ENCODE peak calls at places on chromosomes 3 and 15, in ten cellular contexts. M is AG20443; X is activated CD8-positive, alpha-beta memory T cell treated with anti-CD3 and anti-CD28 coated beads, Interleukin-2, amount 50 U/mL, for 48 hours; E is effector memory CD8-positive, alpha-beta T cell; Q is endothelial cell; N is fibroblast of the aortic adventitia; D is PC-3; R is stimulated activated CD8-positive, alpha-beta memory T cell treated with anti-CD3 and anti-CD28 coated beads, Interleukin-2, amount 100 ng/mL, for 48 hours; F is stimulated activated CD4-positive, alpha-beta T cell treated with anti-CD3 and anti-CD28 coated beads, TNF-alpha, amount 100 ng/mL, for 4 hours; P is T follicular helper cell. A is an unnamed sample.

GRCh38 chr3:114527036-114527644 is 233.3 kb downstream of the TIGIT start:
- DNase-seq in E (no peak), P (no peak), X (no peak), R (no peak), N (peak), M (peak), D (peak), F (no peak), Q (peak), A (no peak)

GRCh38 chr15:101305820-101306255 is 10.8 kb upstream of the SNRPA1 start:
- DNase-seq in P (no peak), X (no peak), Q (no peak), D (no peak), R (no peak), N (no peak), M (no peak), F (no peak), E (no peak), A (no peak)

GRCh38 chr3:185175370-185175987 is 22.6 kb upstream of the C3orf70 start:
- DNase-seq in F (no peak), P (no peak), X (no peak), E (no peak), M (peak), N (no peak), Q (peak), R (no peak), D (no peak), A (peak)

GRCh38 chr3:166125179-166125578 is 288.0 kb upstream of the BCHE start:
- DNase-seq in X (no peak), N (no peak), R (no peak), E (no peak), P (no peak), Q (no peak), D (no peak), F (no peak), M (no peak), A (no peak)

GRCh38 chr3:112995800-112996199 is 5.0 kb downstream of the GTPBP8 start:
- DNase-seq in M (no peak), Q (no peak), F (no peak), R (no peak), P (no peak), N (no peak), E (no peak), D (no peak), X (no peak), A (no peak)

GRCh38 chr3:188341501-188341900 is 187.5 kb downstream of the LPP start:
- DNase-seq in M (no peak), F (no peak), N (no peak), E (no peak), D (no peak), R (no peak), X (no peak), P (no peak), Q (no peak), A (no peak)

GRCh38 chr3:136818191-136818850 is 605 bp upstream of the SLC35G2 start:
- DNase-seq in R (peak), D (peak), F (no peak), Q (peak), P (no peak), E (peak), X (peak), M (peak), N (peak), A (peak)

GRCh38 chr15:87582169-87582568 is 674.4 kb downstream of the NTRK3 start:
- DNase-seq in X (no peak), R (no peak), F (no peak), P (no peak), D (no peak), M (no peak), N (peak), E (no peak), Q (no peak), A (no peak)

GRCh38 chr15:97995192-97995591 is 34.7 kb downstream of the ARRDC4 start:
- DNase-seq in P (no peak), Q (no peak), D (peak), E (no peak), X (no peak), N (no peak), R (no peak), M (no peak), F (no peak), A (no peak)

GRCh38 chr3:8891774-8892173 is 71.5 kb downstream of the RAD18 start:
- DNase-seq in R (no peak), D (no peak), F (no peak), X (no peak), Q (no peak), P (no peak), M (peak), N (peak), E (no peak), A (no peak)

GRCh38 chr3:67661079-67661478 is 6.7 kb upstream of the SUCLG2 start:
- DNase-seq in D (no peak), Q (no peak), X (no peak), R (no peak), E (no peak), F (no peak), N (peak), P (no peak), M (no peak), A (peak)

GRCh38 chr3:98504534-98504933 is 7.1 kb downstream of the OR5K2 start:
- DNase-seq in E (no peak), M (no peak), R (no peak), F (no peak), P (no peak), D (no peak), X (no peak), Q (no peak), N (no peak), A (no peak)

GRCh38 chr3:186453531-186453930 is 90.6 kb downstream of the CRYGS start:
- DNase-seq in E (no peak), M (no peak), P (no peak), R (no peak), N (no peak), X (no peak), Q (no peak), D (no peak), F (no peak), A (no peak)

GRCh38 chr3:56958879-56959607 is 101.4 kb upstream of the SPATA12 start:
- DNase-seq in D (no peak), P (no peak), N (no peak), M (no peak), F (no peak), Q (no peak), R (no peak), X (no peak), E (no peak), A (no peak)

GRCh38 chr15:86555939-86556725 is 476.5 kb downstream of the AGBL1 start:
- DNase-seq in P (no peak), M (no peak), N (no peak), D (peak), E (no peak), F (no peak), X (no peak), R (no peak), Q (no peak), A (no peak)

GRCh38 chr3:132180337-132180791 is 136.8 kb upstream of the ACP3 start:
- DNase-seq in P (no peak), R (no peak), M (peak), X (no peak), Q (peak), E (no peak), F (no peak), N (peak), D (peak), A (peak)

GRCh38 chr15:65945616-65946015 is 76.3 kb downstream of the RAB11A start:
- DNase-seq in N (no peak), F (no peak), E (no peak), Q (no peak), X (no peak), D (no peak), R (no peak), P (no peak), M (no peak), A (no peak)

GRCh38 chr15:33985751-33986150 is 17.5 kb downstream of the CHRM5 start:
- DNase-seq in Q (no peak), F (no peak), P (no peak), E (no peak), D (no peak), M (no peak), R (no peak), X (no peak), N (peak), A (no peak)

GRCh38 chr15:27486036-27486435 is 515.1 kb downstream of the GABRG3 start:
- DNase-seq in P (no peak), X (no peak), Q (no peak), F (no peak), N (no peak), M (no peak), R (no peak), D (no peak), E (no peak), A (no peak)

GRCh38 chr3:31747785-31748184 is 215.1 kb downstream of the STT3B start:
- DNase-seq in D (no peak), R (no peak), X (no peak), P (no peak), E (no peak), Q (no peak), M (no peak), N (no peak), F (no peak), A (no peak)

GRCh38 chr3:25428950-25429349 is 887 bp downstream of the RARB start:
- DNase-seq in N (no peak), D (no peak), F (no peak), X (no peak), R (no peak), P (no peak), M (no peak), Q (no peak), E (no peak), A (no peak)